ENCODE peak calls at places on chromosome 17, in six cellular contexts. One of them, this sample, is unnamed.

GRCh38 chr17:50576864-50577263 is 16.3 kb downstream of the CACNA1G start:
- DNase-seq in A549: no peak
- DNase-seq in prostate gland: no peak
- DNase-seq in heart left ventricle: no peak
- DNase-seq in uterus: no peak
- DNase-seq in stomach: no peak
- DNase-seq in this sample: no peak

GRCh38 chr17:20284018-20284417 is 183.3 kb downstream of the LGALS9B start:
- DNase-seq in heart left ventricle: no peak
- DNase-seq in prostate gland: no peak
- DNase-seq in uterus: no peak
- DNase-seq in stomach: no peak
- DNase-seq in A549: no peak
- DNase-seq in this sample: no peak

GRCh38 chr17:1645207-1646171 is at the start of gene SCARF1:
- DNase-seq in stomach: no peak
- DNase-seq in prostate gland: no peak
- DNase-seq in heart left ventricle: peak; percentile 81
- DNase-seq in A549: no peak
- DNase-seq in uterus: no peak
- DNase-seq in this sample: no peak

GRCh38 chr17:66522591-66523272 is 220.3 kb downstream of the PRKCA start:
- DNase-seq in heart left ventricle: no peak
- DNase-seq in uterus: peak; percentile 22
- DNase-seq in stomach: no peak
- DNase-seq in A549: no peak
- DNase-seq in prostate gland: no peak
- DNase-seq in this sample: no peak

GRCh38 chr17:45197555-45198334 is 23.9 kb upstream of the FMNL1 start:
- DNase-seq in uterus: peak; percentile 93
- DNase-seq in heart left ventricle: peak; percentile 93
- DNase-seq in stomach: peak; percentile 95
- DNase-seq in A549: peak; percentile 95
- DNase-seq in prostate gland: peak; percentile 80
- DNase-seq in this sample: peak; percentile 98

GRCh38 chr17:31540602-31541307 is 149.3 kb downstream of the RAB11FIP4 start:
- DNase-seq in heart left ventricle: no peak
- DNase-seq in uterus: no peak
- DNase-seq in A549: no peak
- DNase-seq in stomach: no peak
- DNase-seq in prostate gland: no peak
- DNase-seq in this sample: no peak

GRCh38 chr17:142876-143784 is 5.8 kb downstream of the SCGB1C2 start:
- DNase-seq in uterus: no peak
- DNase-seq in A549: no peak
- DNase-seq in stomach: no peak
- DNase-seq in heart left ventricle: no peak
- DNase-seq in prostate gland: no peak
- DNase-seq in this sample: peak; percentile 37

GRCh38 chr17:3039748-3040147 is 23.7 kb downstream of the OR1D5 start:
- DNase-seq in A549: no peak
- DNase-seq in heart left ventricle: no peak
- DNase-seq in uterus: no peak
- DNase-seq in stomach: no peak
- DNase-seq in prostate gland: no peak
- DNase-seq in this sample: no peak

GRCh38 chr17:56648814-56649213 is 55.3 kb downstream of the NOG start:
- DNase-seq in A549: no peak
- DNase-seq in uterus: no peak
- DNase-seq in prostate gland: no peak
- DNase-seq in heart left ventricle: no peak
- DNase-seq in stomach: no peak
- DNase-seq in this sample: no peak

GRCh38 chr17:7636192-7636591 is 6.3 kb downstream of the SHBG start:
- DNase-seq in A549: no peak
- DNase-seq in heart left ventricle: no peak
- DNase-seq in prostate gland: no peak
- DNase-seq in uterus: no peak
- DNase-seq in stomach: no peak
- DNase-seq in this sample: no peak

GRCh38 chr17:70096861-70097260 is 21.8 kb downstream of the KCNJ16 start:
- DNase-seq in prostate gland: no peak
- DNase-seq in stomach: no peak
- DNase-seq in heart left ventricle: no peak
- DNase-seq in A549: no peak
- DNase-seq in uterus: no peak
- DNase-seq in this sample: no peak

DNA sequence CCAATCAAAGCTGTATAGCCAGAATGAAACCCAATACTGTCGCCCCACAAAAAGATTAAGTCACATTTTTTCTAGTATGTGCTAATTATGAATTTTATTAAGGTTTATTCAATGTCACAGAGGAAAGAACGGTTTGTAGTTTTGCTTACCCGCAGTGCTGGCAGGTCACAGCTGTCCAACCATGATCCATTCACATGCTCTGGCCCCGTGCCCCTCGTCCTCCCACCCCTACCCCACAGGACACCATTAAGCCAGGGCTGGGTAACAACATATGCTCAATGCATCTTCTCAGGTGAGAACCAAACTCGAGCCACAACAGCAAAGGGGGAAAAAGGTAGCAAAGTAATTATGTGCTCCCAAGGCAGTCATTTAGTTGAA is 589 bp upstream of the FBF1 start:
- DNase-seq in A549: no peak
- DNase-seq in stomach: no peak
- DNase-seq in prostate gland: no peak
- DNase-seq in uterus: peak; percentile 28
- DNase-seq in heart left ventricle: no peak
- DNase-seq in this sample: no peak
- H3K4me3 ChIP-seq in A549: peak overlapping the region; percentile 19
- H3K4me3 ChIP-seq in stomach: peak overlapping the region; percentile 72
- H3K4me3 ChIP-seq in prostate gland: peak overlapping the region; percentile 86
- H3K4me3 ChIP-seq in uterus: peak overlapping the region; percentile 76
- H3K4me3 ChIP-seq in heart left ventricle: peak overlapping the region; percentile 78
- H3K4me3 ChIP-seq in this sample: no peak overlapping the region

DNA sequence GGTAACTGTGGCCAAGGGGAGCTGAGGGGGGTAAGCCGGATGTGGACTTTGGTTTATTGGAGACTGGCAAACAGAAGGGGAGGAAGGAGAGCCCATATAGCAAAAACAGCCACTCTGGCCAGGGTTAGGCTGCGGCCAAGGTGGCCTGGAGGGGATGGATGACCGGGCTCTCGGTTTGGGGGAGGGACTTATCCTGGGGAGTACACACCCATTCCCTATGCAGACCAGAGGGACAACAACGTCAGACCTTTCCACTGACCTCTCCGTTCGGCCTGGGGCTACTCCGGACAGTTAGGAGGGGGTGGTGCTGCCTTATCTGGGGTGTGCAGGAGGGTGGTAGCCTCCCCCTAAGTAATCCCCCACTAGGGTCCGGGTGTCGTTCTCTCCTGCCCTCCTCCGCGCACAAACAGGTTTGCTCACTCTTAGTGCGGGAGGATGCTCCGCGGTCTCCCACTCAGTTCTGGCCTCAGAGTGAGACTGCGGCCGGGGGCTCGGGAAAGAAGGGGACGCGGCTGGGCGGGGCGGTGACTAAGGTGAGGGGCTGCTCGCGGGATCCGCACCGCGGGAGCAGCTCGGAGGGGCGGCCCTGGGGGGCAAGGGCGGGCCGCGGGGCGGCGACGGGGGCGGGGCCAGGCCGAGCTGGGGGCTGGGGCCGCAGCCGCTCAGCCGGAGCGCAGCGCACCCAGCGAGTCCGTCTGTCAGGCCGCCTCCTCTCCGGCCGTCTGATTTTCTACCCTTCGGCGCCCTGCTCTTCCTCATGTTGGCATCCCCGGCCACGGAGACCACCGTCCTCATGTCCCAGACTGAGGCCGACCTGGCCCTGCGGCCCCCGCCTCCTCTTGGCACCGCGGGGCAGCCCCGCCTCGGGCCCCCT is at the start of gene WNK4:
- DNase-seq in heart left ventricle: no peak
- DNase-seq in stomach: peak; percentile 35
- DNase-seq in A549: peak; percentile 36
- DNase-seq in prostate gland: peak; percentile 46
- DNase-seq in uterus: no peak
- DNase-seq in this sample: no peak
- TF ChIP-seq POLR2A in heart left ventricle: no peak
- TF ChIP-seq POLR2A in stomach: no peak
- TF ChIP-seq POLR2A in A549: no peak
- TF ChIP-seq POLR2A in prostate gland: no peak
- TF ChIP-seq POLR2A in uterus: no peak
- TF ChIP-seq POLR2A in this sample: no peak

GRCh38 chr17:79808763-79809529 is 12.1 kb upstream of the CBX8 start:
- DNase-seq in prostate gland: peak; percentile 67
- DNase-seq in heart left ventricle: no peak
- DNase-seq in A549: peak; percentile 87
- DNase-seq in stomach: peak; percentile 66
- DNase-seq in uterus: no peak
- DNase-seq in this sample: no peak
- TF ChIP-seq CTCF in prostate gland: no peak
- TF ChIP-seq CTCF in heart left ventricle: peak; percentile 27
- TF ChIP-seq CTCF in A549: peak; percentile 88
- TF ChIP-seq CTCF in stomach: peak; percentile 11
- TF ChIP-seq CTCF in uterus: no peak
- TF ChIP-seq CTCF in this sample: no peak

DNA sequence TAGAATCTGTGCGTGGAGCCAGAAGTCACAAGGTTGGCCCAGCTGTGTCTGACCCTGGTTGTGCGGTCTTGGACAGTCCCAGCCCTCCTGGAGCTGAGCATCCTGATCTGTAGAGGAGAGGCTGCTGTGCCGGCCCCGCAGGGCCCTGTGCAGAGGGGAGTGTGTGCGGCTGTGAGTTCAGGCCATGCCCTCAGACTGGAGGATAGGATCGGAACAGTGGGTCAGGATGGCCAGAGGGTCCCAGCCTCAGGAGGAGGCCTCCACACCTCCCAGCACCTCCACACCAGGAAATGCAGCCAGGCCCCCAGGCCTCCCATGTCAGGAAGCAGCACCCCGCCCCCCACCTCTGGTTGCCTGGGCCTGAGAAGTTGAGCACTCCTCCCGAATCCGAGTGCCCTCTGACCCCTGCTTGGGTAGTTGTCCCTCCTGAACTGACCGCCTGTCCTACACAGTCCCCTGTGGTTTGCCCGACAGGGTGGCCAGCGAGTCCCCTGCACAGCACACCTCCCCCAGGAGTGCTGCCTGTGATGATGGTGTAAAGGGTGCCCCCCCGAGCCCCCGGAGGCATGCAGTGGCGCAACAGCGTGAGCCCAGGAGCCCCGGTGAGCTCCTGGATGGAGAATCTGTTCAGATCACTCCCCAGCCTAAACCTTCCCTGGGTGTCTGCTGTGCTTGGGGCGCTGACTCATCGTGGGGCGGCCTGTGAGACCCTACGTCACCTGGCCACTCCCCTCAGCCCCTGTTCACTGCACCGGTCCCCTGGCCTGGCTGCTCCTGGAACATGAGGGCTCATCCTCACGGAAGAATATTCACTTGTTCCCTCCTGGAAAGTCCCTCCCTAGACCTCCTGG is 285.2 kb downstream of the SEC14L1 start:
- DNase-seq in A549: peak; percentile 92
- DNase-seq in heart left ventricle: no peak
- DNase-seq in uterus: peak; percentile 86
- DNase-seq in prostate gland: peak; percentile 55
- DNase-seq in stomach: no peak
- DNase-seq in this sample: no peak
- H3K4me3 ChIP-seq in A549: peak overlapping the region; percentile 9
- H3K4me3 ChIP-seq in heart left ventricle: no peak overlapping the region
- H3K4me3 ChIP-seq in uterus: no peak overlapping the region
- H3K4me3 ChIP-seq in prostate gland: no peak overlapping the region
- H3K4me3 ChIP-seq in stomach: no peak overlapping the region
- H3K4me3 ChIP-seq in this sample: no peak overlapping the region

GRCh38 chr17:63679214-63679613 is 20.7 kb downstream of the LIMD2 start:
- DNase-seq in heart left ventricle: no peak
- DNase-seq in A549: no peak
- DNase-seq in stomach: no peak
- DNase-seq in prostate gland: no peak
- DNase-seq in uterus: no peak
- DNase-seq in this sample: no peak

GRCh38 chr17:63676540-63676933 is 23.4 kb downstream of the LIMD2 start:
- DNase-seq in prostate gland: no peak
- DNase-seq in heart left ventricle: no peak
- DNase-seq in uterus: no peak
- DNase-seq in stomach: no peak
- DNase-seq in A549: no peak
- DNase-seq in this sample: peak; percentile 56

GRCh38 chr17:63675231-63675606 is 24.7 kb downstream of the LIMD2 start:
- DNase-seq in prostate gland: no peak
- DNase-seq in uterus: no peak
- DNase-seq in heart left ventricle: no peak
- DNase-seq in stomach: no peak
- DNase-seq in A549: no peak
- DNase-seq in this sample: no peak

GRCh38 chr17:63680700-63681099 is 19.2 kb downstream of the LIMD2 start:
- DNase-seq in prostate gland: no peak
- DNase-seq in A549: no peak
- DNase-seq in uterus: no peak
- DNase-seq in heart left ventricle: no peak
- DNase-seq in stomach: no peak
- DNase-seq in this sample: no peak

GRCh38 chr17:63675607-63676539 is 24.1 kb downstream of the LIMD2 start:
- DNase-seq in prostate gland: peak; percentile 94
- DNase-seq in heart left ventricle: peak; percentile 86
- DNase-seq in uterus: peak; percentile 67
- DNase-seq in A549: peak; percentile 40
- DNase-seq in stomach: peak; percentile 93
- DNase-seq in this sample: peak; percentile 57
- TF ChIP-seq POLR2A in prostate gland: no peak
- TF ChIP-seq POLR2A in heart left ventricle: no peak
- TF ChIP-seq POLR2A in uterus: no peak
- TF ChIP-seq POLR2A in A549: no peak
- TF ChIP-seq POLR2A in stomach: no peak
- TF ChIP-seq POLR2A in this sample: no peak

DNA sequence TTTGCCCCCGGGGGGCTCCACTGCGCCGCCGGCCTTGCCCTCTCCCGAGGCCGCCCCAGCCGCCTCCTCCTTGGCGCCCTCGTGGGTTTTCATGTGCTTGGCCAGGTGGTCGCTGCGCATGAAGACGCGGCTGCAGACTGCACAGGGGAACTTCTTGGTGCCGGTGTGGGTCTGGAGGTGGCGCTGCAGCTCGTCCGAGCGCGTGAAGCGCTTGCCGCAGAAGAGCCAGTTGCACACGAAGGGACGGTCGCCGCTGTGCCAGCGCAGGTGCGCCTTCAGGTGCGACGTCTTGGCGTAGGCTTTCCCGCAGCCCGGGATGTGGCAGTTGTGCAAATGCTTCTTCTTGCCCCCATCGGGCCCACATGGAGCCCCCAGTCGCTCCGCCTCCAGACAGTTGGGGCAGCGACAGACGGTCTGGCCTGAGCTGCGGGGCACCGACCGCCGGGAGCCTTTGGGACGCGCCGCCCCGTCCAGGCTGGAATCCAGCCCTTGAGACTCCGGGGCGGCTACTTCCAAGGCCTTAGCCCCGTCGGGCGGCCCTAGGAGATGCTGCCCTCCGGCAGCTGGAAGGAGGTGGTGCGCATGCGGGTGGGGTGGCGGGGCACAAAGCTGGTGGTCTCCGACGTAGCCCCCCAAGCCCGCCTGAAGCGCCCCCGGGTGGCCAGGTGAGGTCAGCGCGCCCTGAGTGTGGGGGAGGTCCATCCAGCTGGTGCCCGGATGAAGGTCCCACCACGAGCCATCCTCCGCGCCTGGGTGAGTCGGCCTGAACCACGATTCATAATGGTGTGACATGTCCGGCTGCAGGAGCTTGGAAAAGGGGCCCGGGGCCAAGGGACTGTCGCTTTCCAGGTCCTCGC is 3.4 kb downstream of the SP6 start:
- DNase-seq in stomach: no peak
- DNase-seq in uterus: no peak
- DNase-seq in heart left ventricle: no peak
- DNase-seq in prostate gland: no peak
- DNase-seq in A549: no peak
- DNase-seq in this sample: no peak
- TF ChIP-seq CTCF in stomach: no peak
- TF ChIP-seq CTCF in uterus: no peak
- TF ChIP-seq CTCF in heart left ventricle: no peak
- TF ChIP-seq CTCF in prostate gland: no peak
- TF ChIP-seq CTCF in A549: no peak
- TF ChIP-seq CTCF in this sample: no peak